ENCODE peak calls at places on chromosomes 1 and 21, in ten cellular contexts. One of them, this sample, is unnamed.

GRCh38 chr1:160884579-160884978 is 401 bp downstream of the ITLN1 start:
- DNase-seq in NCI-H345: no peak
- DNase-seq in left ventricle myocardium inferior: no peak
- DNase-seq in suprapubic skin: no peak
- DNase-seq in left lung: no peak
- DNase-seq in BE2C: peak; percentile 23
- DNase-seq in iPS-NIHi11: peak; percentile 44
- DNase-seq in skeletal muscle cell: no peak
- DNase-seq in fibroblast of the aortic adventitia: no peak
- DNase-seq in cardiac septum: no peak
- DNase-seq in this sample: no peak

GRCh38 chr1:75431843-75432242 is 179.1 kb downstream of the SLC44A5 start:
- DNase-seq in NCI-H345: no peak
- DNase-seq in left ventricle myocardium inferior: no peak
- DNase-seq in suprapubic skin: no peak
- DNase-seq in left lung: no peak
- DNase-seq in BE2C: no peak
- DNase-seq in iPS-NIHi11: no peak
- DNase-seq in skeletal muscle cell: no peak
- DNase-seq in fibroblast of the aortic adventitia: no peak
- DNase-seq in cardiac septum: no peak
- DNase-seq in this sample: no peak

GRCh38 chr1:32984090-32984828 is 19.6 kb upstream of the RNF19B start:
- DNase-seq in NCI-H345: no peak
- DNase-seq in left ventricle myocardium inferior: no peak
- DNase-seq in suprapubic skin: no peak
- DNase-seq in left lung: no peak
- DNase-seq in BE2C: no peak
- DNase-seq in iPS-NIHi11: peak; percentile 74
- DNase-seq in skeletal muscle cell: no peak
- DNase-seq in fibroblast of the aortic adventitia: peak; percentile 70
- DNase-seq in cardiac septum: no peak
- DNase-seq in this sample: no peak

GRCh38 chr1:165577707-165578106 is 33.9 kb downstream of the LRRC52 start:
- DNase-seq in NCI-H345: no peak
- DNase-seq in left ventricle myocardium inferior: no peak
- DNase-seq in suprapubic skin: no peak
- DNase-seq in left lung: no peak
- DNase-seq in BE2C: no peak
- DNase-seq in iPS-NIHi11: no peak
- DNase-seq in skeletal muscle cell: no peak
- DNase-seq in fibroblast of the aortic adventitia: no peak
- DNase-seq in cardiac septum: no peak
- DNase-seq in this sample: no peak

GRCh38 chr1:182841368-182841988 is 2.3 kb downstream of the DHX9 start:
- DNase-seq in NCI-H345: no peak
- DNase-seq in left ventricle myocardium inferior: no peak
- DNase-seq in suprapubic skin: no peak
- DNase-seq in left lung: no peak
- DNase-seq in BE2C: no peak
- DNase-seq in iPS-NIHi11: no peak
- DNase-seq in skeletal muscle cell: no peak
- DNase-seq in fibroblast of the aortic adventitia: peak; percentile 16
- DNase-seq in cardiac septum: no peak
- DNase-seq in this sample: no peak

GRCh38 chr1:116765962-116766361 is 11.7 kb downstream of the CD2 start:
- DNase-seq in NCI-H345: no peak
- DNase-seq in left ventricle myocardium inferior: no peak
- DNase-seq in suprapubic skin: no peak
- DNase-seq in left lung: no peak
- DNase-seq in BE2C: no peak
- DNase-seq in iPS-NIHi11: no peak
- DNase-seq in skeletal muscle cell: peak; percentile 57
- DNase-seq in fibroblast of the aortic adventitia: peak; percentile 50
- DNase-seq in cardiac septum: no peak
- DNase-seq in this sample: no peak

GRCh38 chr1:99685516-99686180 is 39.7 kb downstream of the PALMD start:
- DNase-seq in NCI-H345: peak; percentile 21
- DNase-seq in left ventricle myocardium inferior: peak; percentile 70
- DNase-seq in suprapubic skin: peak; percentile 91
- DNase-seq in left lung: no peak
- DNase-seq in BE2C: peak; percentile 87
- DNase-seq in iPS-NIHi11: peak; percentile 66
- DNase-seq in skeletal muscle cell: peak; percentile 91
- DNase-seq in fibroblast of the aortic adventitia: peak; percentile 90
- DNase-seq in cardiac septum: peak; percentile 84
- DNase-seq in this sample: peak; percentile 86

GRCh38 chr1:236288620-236288976 is 6.8 kb upstream of the ERO1B start:
- DNase-seq in NCI-H345: no peak
- DNase-seq in left ventricle myocardium inferior: no peak
- DNase-seq in suprapubic skin: no peak
- DNase-seq in left lung: no peak
- DNase-seq in BE2C: no peak
- DNase-seq in iPS-NIHi11: no peak
- DNase-seq in skeletal muscle cell: no peak
- DNase-seq in fibroblast of the aortic adventitia: no peak
- DNase-seq in cardiac septum: no peak
- DNase-seq in this sample: no peak

GRCh38 chr21:25735895-25736597 is 1.3 kb downstream of the GABPA start:
- DNase-seq in NCI-H345: no peak
- DNase-seq in left ventricle myocardium inferior: no peak
- DNase-seq in suprapubic skin: no peak
- DNase-seq in left lung: no peak
- DNase-seq in BE2C: no peak
- DNase-seq in iPS-NIHi11: no peak
- DNase-seq in skeletal muscle cell: no peak
- DNase-seq in fibroblast of the aortic adventitia: peak; percentile 42
- DNase-seq in cardiac septum: no peak
- DNase-seq in this sample: no peak

GRCh38 chr1:100396651-100397050 is 44.3 kb downstream of the CDC14A start:
- DNase-seq in NCI-H345: no peak
- DNase-seq in left ventricle myocardium inferior: no peak
- DNase-seq in suprapubic skin: no peak
- DNase-seq in left lung: no peak
- DNase-seq in BE2C: no peak
- DNase-seq in iPS-NIHi11: no peak
- DNase-seq in skeletal muscle cell: no peak
- DNase-seq in fibroblast of the aortic adventitia: no peak
- DNase-seq in cardiac septum: no peak
- DNase-seq in this sample: no peak

GRCh38 chr21:25199944-25200343 is 407.3 kb downstream of the MRPL39 start:
- DNase-seq in NCI-H345: no peak
- DNase-seq in left ventricle myocardium inferior: no peak
- DNase-seq in suprapubic skin: no peak
- DNase-seq in left lung: no peak
- DNase-seq in BE2C: no peak
- DNase-seq in iPS-NIHi11: no peak
- DNase-seq in skeletal muscle cell: no peak
- DNase-seq in fibroblast of the aortic adventitia: no peak
- DNase-seq in cardiac septum: no peak
- DNase-seq in this sample: no peak

GRCh38 chr1:221439008-221439733 is 302.7 kb downstream of the DUSP10 start:
- DNase-seq in NCI-H345: no peak
- DNase-seq in left ventricle myocardium inferior: no peak
- DNase-seq in suprapubic skin: no peak
- DNase-seq in left lung: no peak
- DNase-seq in BE2C: peak; percentile 18
- DNase-seq in iPS-NIHi11: no peak
- DNase-seq in skeletal muscle cell: peak; percentile 84
- DNase-seq in fibroblast of the aortic adventitia: peak; percentile 59
- DNase-seq in cardiac septum: no peak
- DNase-seq in this sample: no peak

GRCh38 chr21:36477001-36477400 is 2.9 kb downstream of the CLDN14 start:
- DNase-seq in NCI-H345: no peak
- DNase-seq in left ventricle myocardium inferior: no peak
- DNase-seq in suprapubic skin: no peak
- DNase-seq in left lung: no peak
- DNase-seq in BE2C: no peak
- DNase-seq in iPS-NIHi11: no peak
- DNase-seq in skeletal muscle cell: no peak
- DNase-seq in fibroblast of the aortic adventitia: no peak
- DNase-seq in cardiac septum: no peak
- DNase-seq in this sample: no peak

GRCh38 chr1:92310185-92310597 is 11.3 kb downstream of the RPAP2 start:
- DNase-seq in NCI-H345: peak; percentile 25
- DNase-seq in left ventricle myocardium inferior: no peak
- DNase-seq in suprapubic skin: no peak
- DNase-seq in left lung: no peak
- DNase-seq in BE2C: no peak
- DNase-seq in iPS-NIHi11: peak; percentile 22
- DNase-seq in skeletal muscle cell: no peak
- DNase-seq in fibroblast of the aortic adventitia: peak; percentile 57
- DNase-seq in cardiac septum: no peak
- DNase-seq in this sample: no peak

GRCh38 chr1:30162565-30162964 is 560.8 kb downstream of the MATN1 start:
- DNase-seq in NCI-H345: no peak
- DNase-seq in left ventricle myocardium inferior: no peak
- DNase-seq in suprapubic skin: no peak
- DNase-seq in left lung: no peak
- DNase-seq in BE2C: no peak
- DNase-seq in iPS-NIHi11: no peak
- DNase-seq in skeletal muscle cell: no peak
- DNase-seq in fibroblast of the aortic adventitia: no peak
- DNase-seq in cardiac septum: no peak
- DNase-seq in this sample: no peak

GRCh38 chr1:208177656-208178055 is 66.5 kb downstream of the PLXNA2 start:
- DNase-seq in NCI-H345: peak; percentile 88
- DNase-seq in left ventricle myocardium inferior: no peak
- DNase-seq in suprapubic skin: no peak
- DNase-seq in left lung: no peak
- DNase-seq in BE2C: no peak
- DNase-seq in iPS-NIHi11: peak; percentile 38
- DNase-seq in skeletal muscle cell: no peak
- DNase-seq in fibroblast of the aortic adventitia: no peak
- DNase-seq in cardiac septum: no peak
- DNase-seq in this sample: no peak

GRCh38 chr1:26970810-26971209 is 10.5 kb upstream of the KDF1 start:
- DNase-seq in NCI-H345: no peak
- DNase-seq in left ventricle myocardium inferior: no peak
- DNase-seq in suprapubic skin: no peak
- DNase-seq in left lung: no peak
- DNase-seq in BE2C: no peak
- DNase-seq in iPS-NIHi11: no peak
- DNase-seq in skeletal muscle cell: no peak
- DNase-seq in fibroblast of the aortic adventitia: peak; percentile 35
- DNase-seq in cardiac septum: no peak
- DNase-seq in this sample: no peak

GRCh38 chr1:119275145-119275929 is 93.2 kb upstream of the HAO2 start:
- DNase-seq in NCI-H345: peak; percentile 43
- DNase-seq in left ventricle myocardium inferior: no peak
- DNase-seq in suprapubic skin: no peak
- DNase-seq in left lung: no peak
- DNase-seq in BE2C: peak; percentile 49
- DNase-seq in iPS-NIHi11: peak; percentile 66
- DNase-seq in skeletal muscle cell: no peak
- DNase-seq in fibroblast of the aortic adventitia: peak; percentile 86
- DNase-seq in cardiac septum: no peak
- DNase-seq in this sample: no peak

GRCh38 chr21:42381347-42381984 is 14.4 kb downstream of the TMPRSS3 start:
- DNase-seq in NCI-H345: peak; percentile 68
- DNase-seq in left ventricle myocardium inferior: no peak
- DNase-seq in suprapubic skin: no peak
- DNase-seq in left lung: peak; percentile 18
- DNase-seq in BE2C: peak; percentile 29
- DNase-seq in iPS-NIHi11: peak; percentile 77
- DNase-seq in skeletal muscle cell: no peak
- DNase-seq in fibroblast of the aortic adventitia: peak; percentile 32
- DNase-seq in cardiac septum: no peak
- DNase-seq in this sample: no peak

GRCh38 chr1:2381741-2382620 is 9.4 kb downstream of the MORN1 start:
- DNase-seq in NCI-H345: peak; percentile 11
- DNase-seq in left ventricle myocardium inferior: peak; percentile 83
- DNase-seq in suprapubic skin: peak; percentile 92
- DNase-seq in left lung: peak; percentile 97
- DNase-seq in BE2C: peak; percentile 82
- DNase-seq in iPS-NIHi11: peak; percentile 99
- DNase-seq in skeletal muscle cell: peak; percentile 22
- DNase-seq in fibroblast of the aortic adventitia: peak; percentile 81
- DNase-seq in cardiac septum: peak; percentile 93
- DNase-seq in this sample: peak; percentile 92

GRCh38 chr1:109980324-109981127 is 4.0 kb upstream of the AHCYL1 start:
- DNase-seq in NCI-H345: peak; percentile 22
- DNase-seq in left ventricle myocardium inferior: no peak
- DNase-seq in suprapubic skin: no peak
- DNase-seq in left lung: no peak
- DNase-seq in BE2C: no peak
- DNase-seq in iPS-NIHi11: peak; percentile 57
- DNase-seq in skeletal muscle cell: no peak
- DNase-seq in fibroblast of the aortic adventitia: no peak
- DNase-seq in cardiac septum: no peak
- DNase-seq in this sample: no peak

GRCh38 chr1:6805004-6805416 is 19.8 kb downstream of the CAMTA1 start:
- DNase-seq in NCI-H345: no peak
- DNase-seq in left ventricle myocardium inferior: no peak
- DNase-seq in suprapubic skin: no peak
- DNase-seq in left lung: no peak
- DNase-seq in BE2C: no peak
- DNase-seq in iPS-NIHi11: no peak
- DNase-seq in skeletal muscle cell: peak; percentile 17
- DNase-seq in fibroblast of the aortic adventitia: no peak
- DNase-seq in cardiac septum: no peak
- DNase-seq in this sample: no peak

GRCh38 chr1:21331752-21332480 is 41.7 kb upstream of the ECE1 start:
- DNase-seq in NCI-H345: no peak
- DNase-seq in left ventricle myocardium inferior: no peak
- DNase-seq in suprapubic skin: no peak
- DNase-seq in left lung: no peak
- DNase-seq in BE2C: peak; percentile 56
- DNase-seq in iPS-NIHi11: no peak
- DNase-seq in skeletal muscle cell: no peak
- DNase-seq in fibroblast of the aortic adventitia: no peak
- DNase-seq in cardiac septum: no peak
- DNase-seq in this sample: no peak

GRCh38 chr1:108913105-108913948 is 36.5 kb downstream of the GPSM2 start:
- DNase-seq in NCI-H345: no peak
- DNase-seq in left ventricle myocardium inferior: no peak
- DNase-seq in suprapubic skin: no peak
- DNase-seq in left lung: no peak
- DNase-seq in BE2C: no peak
- DNase-seq in iPS-NIHi11: no peak
- DNase-seq in skeletal muscle cell: no peak
- DNase-seq in fibroblast of the aortic adventitia: peak; percentile 52
- DNase-seq in cardiac septum: no peak
- DNase-seq in this sample: no peak

GRCh38 chr1:159943908-159944622 is 1.3 kb downstream of the IGSF9 start:
- DNase-seq in NCI-H345: peak; percentile 16
- DNase-seq in left ventricle myocardium inferior: no peak
- DNase-seq in suprapubic skin: peak; percentile 74
- DNase-seq in left lung: no peak
- DNase-seq in BE2C: no peak
- DNase-seq in iPS-NIHi11: no peak
- DNase-seq in skeletal muscle cell: no peak
- DNase-seq in fibroblast of the aortic adventitia: no peak
- DNase-seq in cardiac septum: no peak
- DNase-seq in this sample: no peak